ENCODE peak calls at places on chromosomes 5 and 9, in nine cellular contexts. One of them, this sample, is unnamed. For H3K27me3, the result is how much of the 10 kb centered on the place peaks cover.

GRCh38 chr9:35553670-35554543 is 51.2 kb upstream of the TESK1 start:
- DNase-seq in PC-9: peak
- DNase-seq in MM.1S: peak
- DNase-seq in HCT116: peak
- DNase-seq in hepatocyte: peak
- DNase-seq in SK-N-SH: peak
- DNase-seq in mammary epithelial cell: peak
- DNase-seq in neural progenitor cell: peak
- DNase-seq in trophoblast cell: peak
- DNase-seq in this sample: no peak

GRCh38 chr5:91419571-91420537 is 36.7 kb upstream of the ARRDC3 start:
- DNase-seq in PC-9: peak
- DNase-seq in MM.1S: peak
- DNase-seq in HCT116: peak
- DNase-seq in hepatocyte: peak
- DNase-seq in SK-N-SH: peak
- DNase-seq in mammary epithelial cell: peak
- DNase-seq in neural progenitor cell: peak
- DNase-seq in trophoblast cell: peak
- DNase-seq in this sample: peak

GRCh38 chr5:11797132-11797531 is 107.1 kb downstream of the CTNND2 start:
- DNase-seq in PC-9: no peak
- DNase-seq in MM.1S: no peak
- DNase-seq in HCT116: no peak
- DNase-seq in hepatocyte: no peak
- DNase-seq in SK-N-SH: peak
- DNase-seq in mammary epithelial cell: no peak
- DNase-seq in neural progenitor cell: peak
- DNase-seq in trophoblast cell: no peak
- DNase-seq in this sample: no peak

GRCh38 chr5:77877516-77878070 is 101.5 kb upstream of the TBCA start:
- DNase-seq in PC-9: no peak
- DNase-seq in MM.1S: no peak
- DNase-seq in HCT116: no peak
- DNase-seq in hepatocyte: no peak
- DNase-seq in SK-N-SH: no peak
- DNase-seq in mammary epithelial cell: no peak
- DNase-seq in neural progenitor cell: no peak
- DNase-seq in trophoblast cell: no peak
- DNase-seq in this sample: no peak

GRCh38 chr9:4550777-4551476 is 60.7 kb downstream of the SLC1A1 start:
- DNase-seq in PC-9: no peak
- DNase-seq in MM.1S: no peak
- DNase-seq in HCT116: no peak
- DNase-seq in hepatocyte: peak
- DNase-seq in SK-N-SH: no peak
- DNase-seq in mammary epithelial cell: no peak
- DNase-seq in neural progenitor cell: no peak
- DNase-seq in trophoblast cell: no peak
- DNase-seq in this sample: peak

GRCh38 chr5:123088031-123088805 is 823 bp upstream of the PRDM6 start:
- DNase-seq in PC-9: no peak
- DNase-seq in MM.1S: no peak
- DNase-seq in HCT116: no peak
- DNase-seq in hepatocyte: peak
- DNase-seq in SK-N-SH: peak
- DNase-seq in mammary epithelial cell: no peak
- DNase-seq in neural progenitor cell: peak
- DNase-seq in trophoblast cell: no peak
- DNase-seq in this sample: no peak

GRCh38 chr9:97904725-97905124 is 17.6 kb downstream of the TRMO start:
- DNase-seq in PC-9: no peak
- DNase-seq in MM.1S: no peak
- DNase-seq in HCT116: no peak
- DNase-seq in hepatocyte: no peak
- DNase-seq in SK-N-SH: no peak
- DNase-seq in mammary epithelial cell: no peak
- DNase-seq in neural progenitor cell: no peak
- DNase-seq in trophoblast cell: no peak
- DNase-seq in this sample: peak

GRCh38 chr5:139848508-139849100 is 53.0 kb downstream of the PSD2 start:
- DNase-seq in PC-9: no peak
- DNase-seq in MM.1S: no peak
- DNase-seq in HCT116: no peak
- DNase-seq in hepatocyte: peak
- DNase-seq in SK-N-SH: no peak
- DNase-seq in mammary epithelial cell: no peak
- DNase-seq in neural progenitor cell: no peak
- DNase-seq in trophoblast cell: peak
- DNase-seq in this sample: no peak

GRCh38 chr5:36523931-36524330 is 82.5 kb upstream of the SLC1A3 start:
- DNase-seq in PC-9: no peak
- DNase-seq in MM.1S: no peak
- DNase-seq in HCT116: no peak
- DNase-seq in hepatocyte: no peak
- DNase-seq in SK-N-SH: no peak
- DNase-seq in mammary epithelial cell: no peak
- DNase-seq in neural progenitor cell: no peak
- DNase-seq in trophoblast cell: no peak
- DNase-seq in this sample: no peak

GRCh38 chr5:170312666-170313065 is 15.1 kb upstream of the LCP2 start:
- DNase-seq in PC-9: no peak
- DNase-seq in MM.1S: no peak
- DNase-seq in HCT116: no peak
- DNase-seq in hepatocyte: peak
- DNase-seq in SK-N-SH: no peak
- DNase-seq in mammary epithelial cell: peak
- DNase-seq in neural progenitor cell: no peak
- DNase-seq in trophoblast cell: peak
- DNase-seq in this sample: no peak

DNA sequence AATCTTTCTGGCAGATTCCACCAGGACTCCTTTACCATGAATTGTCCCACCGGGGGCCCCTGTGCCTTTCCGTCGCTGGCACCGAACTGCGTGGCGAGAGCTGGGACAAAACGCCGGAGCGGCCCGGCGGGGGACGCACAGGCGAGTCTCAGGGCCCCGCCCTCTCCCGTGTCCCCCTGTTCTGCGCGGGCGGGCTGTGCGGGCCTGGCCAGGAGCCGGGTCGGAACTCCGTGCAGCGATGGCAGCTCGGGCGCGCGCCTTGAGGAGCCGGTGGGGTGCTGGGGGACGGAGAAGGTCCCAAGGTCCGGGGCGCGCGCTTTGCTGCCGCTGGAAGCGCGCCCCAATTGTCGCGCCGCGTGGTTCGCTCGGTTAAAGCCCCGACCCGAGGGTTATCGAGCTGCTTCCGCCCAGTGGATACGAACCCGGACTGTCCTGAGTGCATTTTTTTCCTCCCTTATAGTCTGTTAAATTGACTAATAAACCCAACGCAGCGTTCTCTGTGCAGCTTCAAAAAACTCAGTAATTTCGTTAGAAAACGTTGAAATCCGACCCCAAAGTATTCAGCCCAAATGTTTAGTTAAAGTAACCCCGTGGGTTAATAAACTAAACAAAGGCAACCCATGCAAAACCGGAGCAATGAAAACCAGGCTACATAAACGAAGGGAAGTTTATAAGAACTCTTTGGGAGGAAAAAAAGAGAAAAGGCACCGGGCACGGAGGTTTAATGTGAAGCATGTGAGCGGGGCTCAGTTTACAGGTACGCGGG is 125.4 kb downstream of the TMEM174 start:
- DNase-seq in PC-9: no peak
- DNase-seq in MM.1S: no peak
- DNase-seq in HCT116: no peak
- DNase-seq in hepatocyte: no peak
- DNase-seq in SK-N-SH: no peak
- DNase-seq in mammary epithelial cell: peak
- DNase-seq in neural progenitor cell: peak
- DNase-seq in trophoblast cell: no peak
- DNase-seq in this sample: no peak
- H3K27me3 ChIP-seq in PC-9: under half
- H3K27me3 ChIP-seq in MM.1S: under half
- H3K27me3 ChIP-seq in HCT116: under half
- H3K27me3 ChIP-seq in hepatocyte: half or more
- H3K27me3 ChIP-seq in SK-N-SH: under half
- H3K27me3 ChIP-seq in mammary epithelial cell: under half
- H3K27me3 ChIP-seq in neural progenitor cell: half or more
- H3K27me3 ChIP-seq in trophoblast cell: half or more
- H3K27me3 ChIP-seq in this sample: under half

GRCh38 chr9:134367796-134368490 is 41.7 kb downstream of the RXRA start:
- DNase-seq in PC-9: no peak
- DNase-seq in MM.1S: peak
- DNase-seq in HCT116: no peak
- DNase-seq in hepatocyte: peak
- DNase-seq in SK-N-SH: peak
- DNase-seq in mammary epithelial cell: no peak
- DNase-seq in neural progenitor cell: peak
- DNase-seq in trophoblast cell: peak
- DNase-seq in this sample: no peak
- H3K4me2 ChIP-seq in PC-9: no peak
- H3K4me2 ChIP-seq in MM.1S: peak
- H3K4me2 ChIP-seq in HCT116: no peak
- H3K4me2 ChIP-seq in hepatocyte: peak
- H3K4me2 ChIP-seq in SK-N-SH: peak
- H3K4me2 ChIP-seq in mammary epithelial cell: no peak
- H3K4me2 ChIP-seq in neural progenitor cell: no peak
- H3K4me2 ChIP-seq in trophoblast cell: peak
- H3K4me2 ChIP-seq in this sample: no peak

DNA sequence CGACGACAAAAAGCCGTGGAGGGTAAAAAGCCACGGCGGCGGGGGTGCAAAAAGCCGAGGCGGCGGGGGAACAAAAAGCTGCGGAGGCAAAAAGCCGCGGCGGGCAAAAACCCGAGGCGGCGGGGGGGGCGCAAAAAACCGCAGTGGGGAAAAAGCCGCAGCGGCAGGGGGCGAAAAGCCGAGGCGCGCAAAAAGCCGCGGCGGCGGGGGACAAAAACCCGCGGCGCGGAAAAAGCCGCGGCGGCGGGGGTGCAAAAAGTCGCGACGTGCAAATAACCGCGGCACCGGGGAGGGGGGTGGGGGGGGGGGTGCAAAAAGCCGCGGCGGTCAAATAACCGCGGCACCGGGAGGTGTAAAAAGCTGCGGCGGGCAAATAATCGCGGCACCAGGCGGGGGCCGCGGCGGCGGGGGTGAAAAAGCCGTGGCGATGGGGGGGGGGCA is 511.5 kb downstream of the FOXD4L5 start:
- DNase-seq in PC-9: no peak
- DNase-seq in MM.1S: peak
- DNase-seq in HCT116: no peak
- DNase-seq in hepatocyte: peak
- DNase-seq in SK-N-SH: peak
- DNase-seq in mammary epithelial cell: no peak
- DNase-seq in neural progenitor cell: no peak
- DNase-seq in trophoblast cell: peak
- DNase-seq in this sample: no peak
- H3K4me3 ChIP-seq in PC-9: no peak
- H3K4me3 ChIP-seq in MM.1S: peak
- H3K4me3 ChIP-seq in HCT116: peak
- H3K4me3 ChIP-seq in hepatocyte: no peak
- H3K4me3 ChIP-seq in SK-N-SH: no peak
- H3K4me3 ChIP-seq in mammary epithelial cell: no peak
- H3K4me3 ChIP-seq in neural progenitor cell: peak
- H3K4me3 ChIP-seq in trophoblast cell: no peak
- H3K4me3 ChIP-seq in this sample: no peak

DNA sequence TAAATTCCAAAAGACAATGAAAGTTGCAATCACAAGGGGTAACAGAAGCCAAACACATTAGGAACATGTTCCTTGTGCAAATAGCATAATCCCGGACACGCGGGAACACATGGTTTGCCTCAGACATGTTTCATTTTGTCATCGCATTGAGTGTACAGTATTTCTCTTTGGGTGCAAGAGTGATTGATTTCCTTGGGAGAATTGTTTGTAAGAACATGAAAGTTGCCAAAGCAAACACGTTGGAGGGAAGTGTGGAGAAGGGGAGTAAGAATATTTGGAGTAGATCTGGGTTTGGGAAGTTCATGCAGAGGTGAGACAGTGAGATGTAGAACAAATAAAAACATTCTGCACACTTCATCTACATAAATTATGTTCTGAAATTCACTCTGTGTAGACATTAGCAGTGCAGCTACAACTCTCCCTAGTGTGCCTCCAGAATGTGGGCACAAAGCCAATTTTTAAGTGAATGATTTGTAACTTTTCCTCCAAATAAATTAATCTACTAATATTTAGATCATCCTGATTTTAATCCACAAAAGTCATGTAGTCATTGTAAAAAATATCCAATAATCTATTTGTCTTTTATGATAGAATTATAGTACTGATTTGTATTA is 24.0 kb downstream of the FOXD1 start:
- DNase-seq in PC-9: no peak
- DNase-seq in MM.1S: no peak
- DNase-seq in HCT116: no peak
- DNase-seq in hepatocyte: no peak
- DNase-seq in SK-N-SH: no peak
- DNase-seq in mammary epithelial cell: no peak
- DNase-seq in neural progenitor cell: no peak
- DNase-seq in trophoblast cell: no peak
- DNase-seq in this sample: no peak
- H3K27me3 ChIP-seq in PC-9: under half
- H3K27me3 ChIP-seq in MM.1S: under half
- H3K27me3 ChIP-seq in HCT116: under half
- H3K27me3 ChIP-seq in hepatocyte: half or more
- H3K27me3 ChIP-seq in SK-N-SH: under half
- H3K27me3 ChIP-seq in mammary epithelial cell: under half
- H3K27me3 ChIP-seq in neural progenitor cell: half or more
- H3K27me3 ChIP-seq in trophoblast cell: under half
- H3K27me3 ChIP-seq in this sample: under half

GRCh38 chr9:99121604-99122003 is 16.7 kb downstream of the TGFBR1 start:
- DNase-seq in PC-9: no peak
- DNase-seq in MM.1S: no peak
- DNase-seq in HCT116: no peak
- DNase-seq in hepatocyte: no peak
- DNase-seq in SK-N-SH: no peak
- DNase-seq in mammary epithelial cell: peak
- DNase-seq in neural progenitor cell: no peak
- DNase-seq in trophoblast cell: peak
- DNase-seq in this sample: no peak
- H3K4me2 ChIP-seq in PC-9: no peak
- H3K4me2 ChIP-seq in MM.1S: no peak
- H3K4me2 ChIP-seq in HCT116: no peak
- H3K4me2 ChIP-seq in hepatocyte: no peak
- H3K4me2 ChIP-seq in SK-N-SH: no peak
- H3K4me2 ChIP-seq in mammary epithelial cell: peak
- H3K4me2 ChIP-seq in neural progenitor cell: no peak
- H3K4me2 ChIP-seq in trophoblast cell: no peak
- H3K4me2 ChIP-seq in this sample: no peak

DNA sequence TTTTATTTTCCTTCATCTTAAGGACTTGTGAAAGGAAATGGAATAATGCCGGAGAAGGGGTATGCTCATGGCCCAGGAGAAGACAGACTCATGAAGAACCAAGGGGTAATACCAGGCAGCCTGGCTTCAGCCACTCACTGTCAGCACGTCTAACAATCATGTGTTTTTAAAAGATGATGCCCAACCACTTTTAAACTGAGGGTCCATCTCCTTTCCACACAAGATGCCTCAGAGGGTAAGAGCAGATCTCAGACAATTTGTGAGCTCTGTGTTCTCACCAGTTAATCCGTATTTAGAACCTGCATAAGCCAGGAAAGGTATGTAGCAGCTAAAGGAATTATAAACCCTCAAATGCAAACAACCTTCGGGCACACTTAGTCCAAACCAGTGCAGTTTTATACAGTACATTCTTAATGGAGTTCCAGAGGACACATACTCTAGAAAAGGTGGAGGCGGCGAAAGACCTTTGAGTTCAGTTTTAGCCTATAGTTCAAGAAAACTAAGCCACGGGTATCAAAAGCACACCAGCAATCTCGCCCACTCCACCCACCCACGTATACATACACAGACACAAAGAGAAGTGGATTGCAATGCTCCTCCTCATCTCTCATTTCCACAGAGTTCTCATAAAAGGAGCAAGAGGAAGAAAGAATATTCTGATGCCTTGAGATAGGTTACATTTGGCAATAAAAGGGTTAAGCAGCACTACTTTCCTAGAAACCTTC is 2.6 kb downstream of the DIAPH1 start:
- DNase-seq in PC-9: no peak
- DNase-seq in MM.1S: no peak
- DNase-seq in HCT116: no peak
- DNase-seq in hepatocyte: no peak
- DNase-seq in SK-N-SH: no peak
- DNase-seq in mammary epithelial cell: no peak
- DNase-seq in neural progenitor cell: no peak
- DNase-seq in trophoblast cell: no peak
- DNase-seq in this sample: no peak
- H3K4me3 ChIP-seq in PC-9: no peak
- H3K4me3 ChIP-seq in MM.1S: no peak
- H3K4me3 ChIP-seq in HCT116: no peak
- H3K4me3 ChIP-seq in hepatocyte: no peak
- H3K4me3 ChIP-seq in SK-N-SH: no peak
- H3K4me3 ChIP-seq in mammary epithelial cell: peak
- H3K4me3 ChIP-seq in neural progenitor cell: peak
- H3K4me3 ChIP-seq in trophoblast cell: no peak
- H3K4me3 ChIP-seq in this sample: no peak

This sample was measured in DND-41.